ENCODE peak calls at places on chromosomes 3 and 15, in nine cellular contexts. One of them, this sample, is unnamed.

GRCh38 chr3:127162947-127163645 is 29.8 kb upstream of the PRR23E start:
- DNase-seq in BJ: no peak
- DNase-seq in IMR-90: no peak
- DNase-seq in heart right ventricle: no peak
- DNase-seq in OCI-LY7: no peak
- DNase-seq in kidney epithelial cell: no peak
- DNase-seq in left ventricle myocardium inferior: no peak
- DNase-seq in brain microvascular endothelial cell: no peak
- DNase-seq in CD8-positive, alpha-beta T cell: no peak
- DNase-seq in this sample: no peak

GRCh38 chr3:11059090-11059798 is 66.7 kb downstream of the SLC6A1 start:
- DNase-seq in BJ: no peak
- DNase-seq in IMR-90: peak; percentile 70
- DNase-seq in heart right ventricle: no peak
- DNase-seq in OCI-LY7: peak; percentile 30
- DNase-seq in kidney epithelial cell: peak; percentile 12
- DNase-seq in left ventricle myocardium inferior: peak; percentile 31
- DNase-seq in brain microvascular endothelial cell: peak; percentile 73
- DNase-seq in CD8-positive, alpha-beta T cell: no peak
- DNase-seq in this sample: peak; percentile 78

GRCh38 chr3:185084883-185085282 is 68.0 kb downstream of the C3orf70 start:
- DNase-seq in BJ: peak; percentile 65
- DNase-seq in IMR-90: peak; percentile 77
- DNase-seq in heart right ventricle: no peak
- DNase-seq in OCI-LY7: no peak
- DNase-seq in kidney epithelial cell: no peak
- DNase-seq in left ventricle myocardium inferior: no peak
- DNase-seq in brain microvascular endothelial cell: peak; percentile 13
- DNase-seq in CD8-positive, alpha-beta T cell: no peak
- DNase-seq in this sample: peak; percentile 2

GRCh38 chr3:127961124-127961523 is 46.1 kb downstream of the KBTBD12 start:
- DNase-seq in BJ: no peak
- DNase-seq in IMR-90: no peak
- DNase-seq in heart right ventricle: no peak
- DNase-seq in OCI-LY7: no peak
- DNase-seq in kidney epithelial cell: no peak
- DNase-seq in left ventricle myocardium inferior: no peak
- DNase-seq in brain microvascular endothelial cell: no peak
- DNase-seq in CD8-positive, alpha-beta T cell: no peak
- DNase-seq in this sample: no peak

GRCh38 chr3:145798005-145798404 is 363.0 kb downstream of the PLOD2 start:
- DNase-seq in BJ: no peak
- DNase-seq in IMR-90: no peak
- DNase-seq in heart right ventricle: no peak
- DNase-seq in OCI-LY7: no peak
- DNase-seq in kidney epithelial cell: no peak
- DNase-seq in left ventricle myocardium inferior: no peak
- DNase-seq in brain microvascular endothelial cell: no peak
- DNase-seq in CD8-positive, alpha-beta T cell: no peak
- DNase-seq in this sample: no peak

GRCh38 chr3:127035672-127036071 is 52.8 kb downstream of the PLXNA1 start:
- DNase-seq in BJ: peak; percentile 14
- DNase-seq in IMR-90: peak; percentile 77
- DNase-seq in heart right ventricle: peak; percentile 62
- DNase-seq in OCI-LY7: no peak
- DNase-seq in kidney epithelial cell: peak; percentile 31
- DNase-seq in left ventricle myocardium inferior: peak; percentile 24
- DNase-seq in brain microvascular endothelial cell: peak; percentile 86
- DNase-seq in CD8-positive, alpha-beta T cell: no peak
- DNase-seq in this sample: peak; percentile 82

GRCh38 chr3:160588023-160588422 is 22.7 kb upstream of the KPNA4 start:
- DNase-seq in BJ: no peak
- DNase-seq in IMR-90: no peak
- DNase-seq in heart right ventricle: no peak
- DNase-seq in OCI-LY7: no peak
- DNase-seq in kidney epithelial cell: no peak
- DNase-seq in left ventricle myocardium inferior: no peak
- DNase-seq in brain microvascular endothelial cell: no peak
- DNase-seq in CD8-positive, alpha-beta T cell: no peak
- DNase-seq in this sample: no peak

GRCh38 chr3:53806182-53807116 is 39.8 kb downstream of the CHDH start:
- DNase-seq in BJ: peak; percentile 54
- DNase-seq in IMR-90: peak; percentile 82
- DNase-seq in heart right ventricle: peak; percentile 30
- DNase-seq in OCI-LY7: no peak
- DNase-seq in kidney epithelial cell: peak; percentile 71
- DNase-seq in left ventricle myocardium inferior: no peak
- DNase-seq in brain microvascular endothelial cell: peak; percentile 35
- DNase-seq in CD8-positive, alpha-beta T cell: no peak
- DNase-seq in this sample: peak; percentile 90

DNA sequence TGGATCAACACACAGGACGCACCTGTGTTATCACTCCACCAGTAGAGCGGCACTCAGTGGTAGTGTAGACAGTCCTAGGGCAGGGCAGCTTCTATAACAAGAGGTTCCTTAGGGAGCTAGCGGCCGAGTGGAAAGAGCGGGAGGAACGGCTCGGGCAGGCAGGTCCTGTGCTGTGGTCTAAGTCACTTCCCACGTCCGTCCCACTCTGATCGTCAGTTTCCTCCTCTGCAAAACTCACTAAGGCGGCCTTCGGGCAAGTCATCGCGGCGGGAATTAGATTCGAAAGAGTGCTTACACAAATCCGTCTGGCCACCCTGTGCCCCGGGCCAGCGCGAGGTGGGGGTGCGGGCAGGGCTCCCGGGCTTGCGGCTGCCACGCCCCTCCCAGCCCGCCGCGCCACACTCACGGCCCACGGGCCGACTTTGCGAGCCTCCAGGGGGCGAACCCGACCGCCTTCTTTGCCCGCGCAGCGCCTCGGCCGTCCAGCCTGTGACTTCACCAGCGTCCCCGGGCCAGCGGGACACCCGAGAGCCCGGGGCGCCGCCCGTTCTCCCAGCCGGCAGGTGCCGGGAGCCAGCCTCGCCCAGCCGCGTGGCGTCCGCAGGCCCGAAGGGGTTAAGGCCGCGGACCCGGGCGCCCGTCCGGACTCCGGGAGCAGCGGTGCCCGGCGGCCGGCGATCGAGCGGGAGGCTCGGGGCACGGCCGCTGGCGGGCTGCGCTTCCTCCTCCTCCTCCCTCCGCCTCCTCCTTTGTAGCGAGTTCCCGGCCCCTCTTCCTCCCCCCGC is 426 bp upstream of the CORO2B start:
- DNase-seq in BJ: no peak
- DNase-seq in IMR-90: peak; percentile 71
- DNase-seq in heart right ventricle: peak; percentile 85
- DNase-seq in OCI-LY7: peak; percentile 76
- DNase-seq in kidney epithelial cell: no peak
- DNase-seq in left ventricle myocardium inferior: peak; percentile 82
- DNase-seq in brain microvascular endothelial cell: peak; percentile 14
- DNase-seq in CD8-positive, alpha-beta T cell: peak; percentile 19
- DNase-seq in this sample: peak; percentile 69
- TF ChIP-seq CTCF in BJ: peak; percentile 51
- TF ChIP-seq CTCF in IMR-90: peak; percentile 68
- TF ChIP-seq CTCF in heart right ventricle: peak; percentile 58
- TF ChIP-seq CTCF in OCI-LY7: peak; percentile 67
- TF ChIP-seq CTCF in kidney epithelial cell: no peak
- TF ChIP-seq CTCF in left ventricle myocardium inferior: peak; percentile 76
- TF ChIP-seq CTCF in brain microvascular endothelial cell: peak; percentile 51
- TF ChIP-seq CTCF in CD8-positive, alpha-beta T cell: no peak
- TF ChIP-seq CTCF in this sample: peak; percentile 56

GRCh38 chr3:105505167-105505566 is 138.5 kb downstream of the ALCAM start:
- DNase-seq in BJ: no peak
- DNase-seq in IMR-90: no peak
- DNase-seq in heart right ventricle: no peak
- DNase-seq in OCI-LY7: no peak
- DNase-seq in kidney epithelial cell: no peak
- DNase-seq in left ventricle myocardium inferior: no peak
- DNase-seq in brain microvascular endothelial cell: no peak
- DNase-seq in CD8-positive, alpha-beta T cell: no peak
- DNase-seq in this sample: no peak

GRCh38 chr3:105497381-105497780 is 130.7 kb downstream of the ALCAM start:
- DNase-seq in BJ: no peak
- DNase-seq in IMR-90: no peak
- DNase-seq in heart right ventricle: no peak
- DNase-seq in OCI-LY7: no peak
- DNase-seq in kidney epithelial cell: no peak
- DNase-seq in left ventricle myocardium inferior: no peak
- DNase-seq in brain microvascular endothelial cell: no peak
- DNase-seq in CD8-positive, alpha-beta T cell: no peak
- DNase-seq in this sample: no peak

GRCh38 chr3:105502333-105502732 is 135.6 kb downstream of the ALCAM start:
- DNase-seq in BJ: no peak
- DNase-seq in IMR-90: no peak
- DNase-seq in heart right ventricle: no peak
- DNase-seq in OCI-LY7: no peak
- DNase-seq in kidney epithelial cell: no peak
- DNase-seq in left ventricle myocardium inferior: no peak
- DNase-seq in brain microvascular endothelial cell: no peak
- DNase-seq in CD8-positive, alpha-beta T cell: no peak
- DNase-seq in this sample: no peak

GRCh38 chr3:105504440-105504951 is 137.8 kb downstream of the ALCAM start:
- DNase-seq in BJ: no peak
- DNase-seq in IMR-90: no peak
- DNase-seq in heart right ventricle: no peak
- DNase-seq in OCI-LY7: no peak
- DNase-seq in kidney epithelial cell: no peak
- DNase-seq in left ventricle myocardium inferior: no peak
- DNase-seq in brain microvascular endothelial cell: no peak
- DNase-seq in CD8-positive, alpha-beta T cell: no peak
- DNase-seq in this sample: no peak

GRCh38 chr3:105503191-105503593 is 136.5 kb downstream of the ALCAM start:
- DNase-seq in BJ: no peak
- DNase-seq in IMR-90: no peak
- DNase-seq in heart right ventricle: no peak
- DNase-seq in OCI-LY7: no peak
- DNase-seq in kidney epithelial cell: no peak
- DNase-seq in left ventricle myocardium inferior: no peak
- DNase-seq in brain microvascular endothelial cell: no peak
- DNase-seq in CD8-positive, alpha-beta T cell: no peak
- DNase-seq in this sample: peak; percentile 39
- H3K4me3 ChIP-seq in BJ: no peak overlapping the region
- H3K4me3 ChIP-seq in IMR-90: no peak overlapping the region
- H3K4me3 ChIP-seq in heart right ventricle: no peak overlapping the region
- H3K4me3 ChIP-seq in OCI-LY7: no peak overlapping the region
- H3K4me3 ChIP-seq in kidney epithelial cell: no peak overlapping the region
- H3K4me3 ChIP-seq in left ventricle myocardium inferior: no peak overlapping the region
- H3K4me3 ChIP-seq in brain microvascular endothelial cell: no peak overlapping the region
- H3K4me3 ChIP-seq in CD8-positive, alpha-beta T cell: no peak overlapping the region
- H3K4me3 ChIP-seq in this sample: peak overlapping the region; percentile 15

GRCh38 chr3:174000675-174001074 is 603.1 kb downstream of the NLGN1 start:
- DNase-seq in BJ: no peak
- DNase-seq in IMR-90: no peak
- DNase-seq in heart right ventricle: no peak
- DNase-seq in OCI-LY7: no peak
- DNase-seq in kidney epithelial cell: no peak
- DNase-seq in left ventricle myocardium inferior: no peak
- DNase-seq in brain microvascular endothelial cell: no peak
- DNase-seq in CD8-positive, alpha-beta T cell: no peak
- DNase-seq in this sample: no peak

GRCh38 chr3:174002543-174002942 is 605.0 kb downstream of the NLGN1 start:
- DNase-seq in BJ: no peak
- DNase-seq in IMR-90: no peak
- DNase-seq in heart right ventricle: no peak
- DNase-seq in OCI-LY7: no peak
- DNase-seq in kidney epithelial cell: no peak
- DNase-seq in left ventricle myocardium inferior: no peak
- DNase-seq in brain microvascular endothelial cell: no peak
- DNase-seq in CD8-positive, alpha-beta T cell: no peak
- DNase-seq in this sample: peak; percentile 5
- TF ChIP-seq CTCF in BJ: peak; percentile 28
- TF ChIP-seq CTCF in IMR-90: peak; percentile 26
- TF ChIP-seq CTCF in heart right ventricle: no peak
- TF ChIP-seq CTCF in OCI-LY7: peak; percentile 47
- TF ChIP-seq CTCF in kidney epithelial cell: peak; percentile 26
- TF ChIP-seq CTCF in left ventricle myocardium inferior: peak; percentile 22
- TF ChIP-seq CTCF in brain microvascular endothelial cell: peak; percentile 41
- TF ChIP-seq CTCF in CD8-positive, alpha-beta T cell: no peak
- TF ChIP-seq CTCF in this sample: no peak

GRCh38 chr3:30656624-30657141 is 50.3 kb downstream of the TGFBR2 start:
- DNase-seq in BJ: no peak
- DNase-seq in IMR-90: no peak
- DNase-seq in heart right ventricle: no peak
- DNase-seq in OCI-LY7: no peak
- DNase-seq in kidney epithelial cell: no peak
- DNase-seq in left ventricle myocardium inferior: no peak
- DNase-seq in brain microvascular endothelial cell: no peak
- DNase-seq in CD8-positive, alpha-beta T cell: no peak
- DNase-seq in this sample: no peak

GRCh38 chr3:30657914-30658313 is 51.5 kb downstream of the TGFBR2 start:
- DNase-seq in BJ: no peak
- DNase-seq in IMR-90: peak; percentile 23
- DNase-seq in heart right ventricle: no peak
- DNase-seq in OCI-LY7: no peak
- DNase-seq in kidney epithelial cell: no peak
- DNase-seq in left ventricle myocardium inferior: no peak
- DNase-seq in brain microvascular endothelial cell: no peak
- DNase-seq in CD8-positive, alpha-beta T cell: peak; percentile 53
- DNase-seq in this sample: peak; percentile 47

GRCh38 chr3:30659270-30660127 is 53.1 kb downstream of the TGFBR2 start:
- DNase-seq in BJ: peak; percentile 97
- DNase-seq in IMR-90: peak; percentile 97
- DNase-seq in heart right ventricle: no peak
- DNase-seq in OCI-LY7: no peak
- DNase-seq in kidney epithelial cell: peak; percentile 85
- DNase-seq in left ventricle myocardium inferior: no peak
- DNase-seq in brain microvascular endothelial cell: peak; percentile 92
- DNase-seq in CD8-positive, alpha-beta T cell: no peak
- DNase-seq in this sample: peak; percentile 95

GRCh38 chr3:30660128-30660525 is 53.7 kb downstream of the TGFBR2 start:
- DNase-seq in BJ: no peak
- DNase-seq in IMR-90: no peak
- DNase-seq in heart right ventricle: no peak
- DNase-seq in OCI-LY7: no peak
- DNase-seq in kidney epithelial cell: no peak
- DNase-seq in left ventricle myocardium inferior: no peak
- DNase-seq in brain microvascular endothelial cell: no peak
- DNase-seq in CD8-positive, alpha-beta T cell: no peak
- DNase-seq in this sample: no peak

DNA sequence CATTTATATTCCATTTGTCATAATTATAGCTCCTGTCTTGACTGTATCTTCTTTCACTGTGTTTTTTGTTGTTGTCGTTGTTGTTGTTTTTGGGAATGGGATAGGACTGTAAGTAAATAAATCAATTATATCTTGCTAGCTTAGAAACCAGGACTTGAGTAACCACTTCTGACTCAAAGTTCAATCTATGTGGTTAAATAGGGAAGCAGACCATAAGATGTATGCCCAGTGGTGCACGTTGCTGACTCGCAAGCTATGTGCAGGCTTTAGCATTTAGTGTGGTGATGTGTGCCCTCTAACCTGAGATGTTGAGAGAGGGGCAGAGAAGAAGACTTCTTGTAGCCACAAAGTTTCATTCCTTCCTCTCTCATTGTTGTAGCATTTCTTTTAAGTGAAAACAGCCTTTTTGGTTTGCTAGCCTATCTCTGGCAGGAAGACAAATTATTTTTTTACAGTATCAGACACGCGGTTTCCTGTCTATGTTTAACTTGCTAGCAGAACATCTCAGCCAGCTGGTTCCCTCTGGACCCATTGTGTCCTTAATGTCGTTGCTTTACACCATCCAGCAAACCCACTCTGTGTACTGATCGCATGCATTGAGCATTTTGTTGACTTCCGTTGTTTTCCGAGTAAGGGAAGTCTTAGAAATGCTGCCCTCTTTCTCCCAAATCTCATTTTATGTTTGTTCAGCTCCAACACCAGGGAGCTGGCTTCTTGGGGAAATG is 52.1 kb downstream of the TGFBR2 start:
- DNase-seq in BJ: peak; percentile 44
- DNase-seq in IMR-90: peak; percentile 79
- DNase-seq in heart right ventricle: no peak
- DNase-seq in OCI-LY7: peak; percentile 73
- DNase-seq in kidney epithelial cell: no peak
- DNase-seq in left ventricle myocardium inferior: no peak
- DNase-seq in brain microvascular endothelial cell: peak; percentile 66
- DNase-seq in CD8-positive, alpha-beta T cell: peak; percentile 51
- DNase-seq in this sample: peak; percentile 80
- H3K4me3 ChIP-seq in BJ: no peak overlapping the region
- H3K4me3 ChIP-seq in IMR-90: peak overlapping the region; percentile 11
- H3K4me3 ChIP-seq in heart right ventricle: no peak overlapping the region
- H3K4me3 ChIP-seq in OCI-LY7: peak overlapping the region; percentile 28
- H3K4me3 ChIP-seq in kidney epithelial cell: no peak overlapping the region
- H3K4me3 ChIP-seq in left ventricle myocardium inferior: peak overlapping the region; percentile 23
- H3K4me3 ChIP-seq in brain microvascular endothelial cell: peak overlapping the region; percentile 3
- H3K4me3 ChIP-seq in CD8-positive, alpha-beta T cell: peak overlapping the region; percentile 3
- H3K4me3 ChIP-seq in this sample: peak overlapping the region; percentile 38

This sample was measured in fibroblast of the aortic adventitia.